ENCODE peak calls at places on chromosomes 11 and 22, in four cellular contexts. N, Q, Y and K are unnamed samples.

GRCh38 chr11:16737860-16738197 is 618 bp upstream of the C11orf58 start:
- DNase-seq in N (no peak), Q (no peak), Y (no peak), K (no peak)

GRCh38 chr11:30585067-30585891 is 874 bp downstream of the MPPED2 start:
- DNase-seq in N (peak; percentile 79), Q (peak; percentile 74), Y (peak; percentile 28), K (peak; percentile 64)

GRCh38 chr22:41429232-41429945 is 17.2 kb downstream of the TOB2 start:
- DNase-seq in N (no peak), Q (no peak), Y (no peak), K (no peak)

GRCh38 chr22:26646158-26646557 is 11.2 kb upstream of the MIAT start:
- DNase-seq in N (no peak), Q (no peak), Y (no peak), K (no peak)

GRCh38 chr11:67391304-67392181 is at the start of gene RAD9A:
- DNase-seq in N (peak; percentile 99), Q (peak; percentile 98), Y (peak; percentile 97), K (peak; percentile 98)

GRCh38 chr11:69443138-69443967 is 38.1 kb upstream of the LINC01488 start:
- DNase-seq in N (peak; percentile 97), Q (peak; percentile 94), Y (peak; percentile 81), K (peak; percentile 95)

GRCh38 chr11:74069146-74070046 is 60.5 kb upstream of the UCP3 start:
- DNase-seq in N (no peak), Q (no peak), Y (peak; percentile 34), K (no peak)

GRCh38 chr11:27904358-27905055 is 203.4 kb downstream of the KIF18A start:
- DNase-seq in N (no peak), Q (no peak), Y (no peak), K (no peak)

GRCh38 chr11:10302744-10303557 is 1.9 kb upstream of the ADM start:
- DNase-seq in N (peak; percentile 93), Q (peak; percentile 96), Y (peak; percentile 93), K (peak; percentile 96)

GRCh38 chr11:126102436-126102894 is 39.8 kb upstream of the CDON start:
- DNase-seq in N (no peak), Q (no peak), Y (peak; percentile 78), K (no peak)

GRCh38 chr11:20013346-20014066 is 146.8 kb downstream of the DBX1 start:
- DNase-seq in N (no peak), Q (no peak), Y (no peak), K (no peak)

GRCh38 chr22:41001722-41002122 is 50.5 kb downstream of the RBX1 start:
- DNase-seq in N (no peak), Q (no peak), Y (no peak), K (no peak)

GRCh38 chr11:117618956-117619355 is 178.1 kb downstream of the DSCAML1 start:
- DNase-seq in N (no peak), Q (peak; percentile 57), Y (no peak), K (no peak)

GRCh38 chr11:102464037-102464436 is 11.5 kb upstream of the TMEM123 start:
- DNase-seq in N (peak; percentile 60), Q (no peak), Y (no peak), K (no peak)

GRCh38 chr11:64638017-64638664 is 47.1 kb downstream of the SLC22A12 start:
- DNase-seq in N (no peak), Q (peak; percentile 82), Y (no peak), K (no peak)

GRCh38 chr11:1893581-1894359 is 2.1 kb upstream of the PRR33 start:
- DNase-seq in N (no peak), Q (no peak), Y (no peak), K (no peak)

GRCh38 chr11:120217941-120218694 is 7.3 kb downstream of the OAF start:
- DNase-seq in N (no peak), Q (no peak), Y (peak; percentile 66), K (no peak)

GRCh38 chr11:124717786-124718634 is 21.7 kb upstream of the NRGN start:
- DNase-seq in N (peak; percentile 87), Q (no peak), Y (no peak), K (peak; percentile 74)

GRCh38 chr11:46293616-46294015 is 16.2 kb downstream of the CREB3L1 start:
- DNase-seq in N (no peak), Q (no peak), Y (no peak), K (no peak)

GRCh38 chr11:134331565-134332188 is at the start of gene GLB1L2:
- DNase-seq in N (peak; percentile 95), Q (peak; percentile 89), Y (peak; percentile 85), K (peak; percentile 91)

GRCh38 chr11:128592454-128592853 is 5.1 kb upstream of the ETS1 start:
- DNase-seq in N (no peak), Q (no peak), Y (no peak), K (no peak)

GRCh38 chr11:85170184-85170583 is 457.0 kb downstream of the DLG2 start:
- DNase-seq in N (no peak), Q (no peak), Y (no peak), K (no peak)

GRCh38 chr11:61174949-61175348 is 13.7 kb upstream of the VPS37C start:
- DNase-seq in N (no peak), Q (peak; percentile 44), Y (peak; percentile 88), K (no peak)

GRCh38 chr11:48005133-48005532 is 24.8 kb downstream of the PTPRJ start:
- DNase-seq in N (no peak), Q (no peak), Y (no peak), K (peak; percentile 15)

GRCh38 chr22:38289583-38290082 is 16.8 kb upstream of the TMEM184B start:
- DNase-seq in N (no peak), Q (no peak), Y (no peak), K (no peak)

GRCh38 chr11:36510567-36511020 is 522 bp upstream of the TRAF6 start:
- DNase-seq in N (no peak), Q (no peak), Y (no peak), K (no peak)

GRCh38 chr22:33451851-33452469 is 393.8 kb upstream of the SYN3 start:
- DNase-seq in N (no peak), Q (no peak), Y (no peak), K (no peak)

GRCh38 chr11:67594480-67594879 is 10.9 kb downstream of the GSTP1 start:
- DNase-seq in N (no peak), Q (no peak), Y (no peak), K (no peak)

GRCh38 chr11:34337016-34337415 is 20.8 kb downstream of the ABTB2 start:
- DNase-seq in N (no peak), Q (no peak), Y (no peak), K (no peak)

GRCh38 chr11:46710821-46711269 is 8.2 kb upstream of the F2 start:
- DNase-seq in N (no peak), Q (peak; percentile 88), Y (no peak), K (no peak)

GRCh38 chr11:130816516-130816915 is 99.8 kb downstream of the SNX19 start:
- DNase-seq in N (no peak), Q (no peak), Y (no peak), K (no peak)

GRCh38 chr11:64071849-64072248 is 36.1 kb downstream of the FLRT1 start:
- DNase-seq in N (peak; percentile 68), Q (no peak), Y (no peak), K (no peak)

GRCh38 chr22:23675502-23676415 is 15.1 kb upstream of the RGL4 start:
- DNase-seq in N (no peak), Q (peak; percentile 65), Y (peak; percentile 86), K (peak; percentile 89)

GRCh38 chr11:102010776-102011500 is 36.3 kb upstream of the CFAP300 start:
- DNase-seq in N (no peak), Q (no peak), Y (peak; percentile 67), K (no peak)

GRCh38 chr11:72703281-72704008 is 29.2 kb upstream of the PDE2A start:
- DNase-seq in N (peak; percentile 84), Q (peak; percentile 84), Y (no peak), K (no peak)

GRCh38 chr11:117220999-117221774 is 10.7 kb downstream of the PCSK7 start:
- DNase-seq in N (no peak), Q (peak; percentile 93), Y (no peak), K (no peak)

GRCh38 chr22:47943729-47944700 is 1181.6 kb downstream of the TBC1D22A start:
- DNase-seq in N (no peak), Q (no peak), Y (no peak), K (no peak)

DNA sequence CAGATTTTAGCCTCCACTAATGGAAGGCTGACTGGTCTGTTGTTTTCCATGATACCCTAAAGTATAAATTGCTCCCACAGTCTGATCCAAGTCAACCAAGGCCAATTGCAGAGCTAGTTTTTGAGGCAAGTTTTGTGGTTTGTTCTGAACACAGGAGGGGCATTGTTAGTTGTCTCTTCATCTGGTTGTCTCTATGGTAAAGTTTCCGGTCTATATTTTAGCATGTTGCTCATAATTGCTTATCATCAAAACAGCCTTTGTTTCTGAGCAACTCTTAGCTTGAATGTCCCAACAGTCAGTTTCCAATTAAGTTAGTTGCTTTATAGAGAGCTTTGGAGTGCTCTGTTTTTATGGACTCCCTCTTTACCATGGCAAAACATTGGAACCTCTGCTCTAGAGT is 217.6 kb upstream of the CARD18 start:
- DNase-seq in N (no peak), Q (no peak), Y (no peak), K (no peak)
- H3K27me3 ChIP-seq in N (no peaks in the 10 kb centered on the region), Q (no peaks in the 10 kb centered on the region), Y (no peaks in the 10 kb centered on the region), K (no peaks in the 10 kb centered on the region)

GRCh38 chr11:4919250-4919649 is at the start of gene OR51G2:
- DNase-seq in N (no peak), Q (no peak), Y (no peak), K (no peak)

GRCh38 chr11:4921796-4922195 is 2.3 kb downstream of the OR51G1 start:
- DNase-seq in N (no peak), Q (no peak), Y (no peak), K (no peak)

GRCh38 chr11:4926607-4927006 is 2.5 kb upstream of the OR51G1 start:
- DNase-seq in N (no peak), Q (no peak), Y (no peak), K (no peak)

GRCh38 chr11:4924239-4924638 is at the start of gene OR51G1:
- DNase-seq in N (no peak), Q (no peak), Y (no peak), K (no peak)

GRCh38 chr11:4922304-4922703 is 1.8 kb downstream of the OR51G1 start:
- DNase-seq in N (no peak), Q (no peak), Y (no peak), K (no peak)
- H3K27ac ChIP-seq in N (no peak overlapping the region), Q (no peak overlapping the region), Y (no peak overlapping the region), K (no peak overlapping the region)

GRCh38 chr11:13699041-13699440 is 30.6 kb downstream of the FAR1 start:
- DNase-seq in N (no peak), Q (no peak), Y (no peak), K (no peak)
- TF ChIP-seq POLR2AphosphoS5 in N (no peak), Q (no peak), Y (no peak), K (no peak)

DNA sequence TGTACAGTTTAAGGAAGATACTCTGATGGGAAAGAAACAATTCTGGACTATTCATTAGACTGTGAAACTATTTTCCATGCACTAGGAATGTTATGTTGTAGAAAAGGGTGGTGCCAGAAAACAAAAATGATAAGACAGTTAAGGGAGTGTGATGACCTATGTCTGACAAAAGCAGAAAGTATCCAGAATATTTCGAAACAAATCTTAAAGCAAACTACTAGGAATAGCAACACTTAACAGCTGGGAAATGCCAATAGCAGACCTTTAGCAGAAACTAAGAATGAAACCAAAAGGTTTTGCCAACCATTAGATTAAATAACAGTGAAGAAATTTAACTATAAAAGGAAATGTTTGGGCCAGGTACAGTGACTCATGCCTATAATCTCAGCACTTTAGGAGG is 3.3 kb upstream of the ARHGAP20 start:
- DNase-seq in N (no peak), Q (no peak), Y (no peak), K (no peak)
- H3K27me3 ChIP-seq in N (no peaks in the 10 kb centered on the region), Q (no peaks in the 10 kb centered on the region), Y (no peaks in the 10 kb centered on the region), K (peaks cover 44% of the 10 kb centered on the region)

GRCh38 chr22:29985912-29986311 is 94.4 kb upstream of the HORMAD2 start:
- DNase-seq in N (no peak), Q (no peak), Y (no peak), K (no peak)
- H3K27ac ChIP-seq in N (no peak overlapping the region), Q (no peak overlapping the region), Y (no peak overlapping the region), K (no peak overlapping the region)